ENCODE peak calls at places on chromosomes 1 and 21, in four cellular contexts. V, U, A and Y are unnamed samples.

GRCh38 chr1:90007979-90008404 is 13.1 kb downstream of the ZNF326 start:
- DNase-seq in A (no peak), V (no peak), U (no peak), Y (no peak)

GRCh38 chr1:172742599-172743500 is 83.9 kb downstream of the FASLG start:
- DNase-seq in A (no peak), V (no peak), U (peak; percentile 34), Y (peak; percentile 58)

GRCh38 chr1:202086579-202087350 is 36.0 kb upstream of the GPR37L1 start:
- DNase-seq in U (no peak), V (no peak), A (no peak), Y (no peak)

GRCh38 chr1:207298666-207299065 is 22.8 kb upstream of the CD55 start:
- DNase-seq in A (no peak), V (no peak), U (peak; percentile 70), Y (no peak)

GRCh38 chr1:204255225-204255624 is 41.4 kb upstream of the GOLT1A start:
- DNase-seq in A (no peak), U (peak; percentile 82), V (no peak), Y (no peak)

GRCh38 chr1:40305451-40305850 is 11.6 kb downstream of the COL9A2 start:
- DNase-seq in U (no peak), V (no peak), A (no peak), Y (no peak)

GRCh38 chr1:33349778-33350610 is 29.1 kb upstream of the A3GALT2 start:
- DNase-seq in A (peak; percentile 73), V (peak; percentile 82), U (no peak), Y (peak; percentile 91)

GRCh38 chr1:1347663-1348419 is 1.4 kb downstream of the DVL1 start:
- DNase-seq in U (no peak), V (peak; percentile 58), A (no peak), Y (peak; percentile 74)

GRCh38 chr1:39639333-39640130 is at the start of gene HEYL:
- DNase-seq in U (no peak), V (peak; percentile 94), A (no peak), Y (peak; percentile 56)

GRCh38 chr1:76959581-76959980 is 92.3 kb downstream of the ST6GALNAC5 start:
- DNase-seq in V (no peak), U (no peak), A (no peak), Y (no peak)

GRCh38 chr21:37642493-37642892 is 273.8 kb downstream of the KCNJ6 start:
- DNase-seq in U (no peak), A (no peak), V (no peak), Y (no peak)

GRCh38 chr1:206685749-206686485 is 1.2 kb downstream of the MAPKAPK2 start:
- DNase-seq in V (peak; percentile 65), A (no peak), U (no peak), Y (peak; percentile 88)

GRCh38 chr1:24643362-24644346 is 552 bp downstream of the SRRM1 start:
- DNase-seq in V (peak; percentile 69), U (no peak), A (no peak), Y (peak; percentile 16)

GRCh38 chr1:83910461-83910860 is 88.5 kb downstream of the TTLL7 start:
- DNase-seq in V (no peak), A (no peak), U (no peak), Y (peak; percentile 74)